ENCODE peak calls at places on chromosomes 3 and 15, in five cellular contexts. One of them, this sample, is unnamed.

GRCh38 chr15:70632981-70633380 is 130.4 kb downstream of the UACA start:
- DNase-seq in stimulated activated naive CD8-positive, alpha-beta T cell treated with anti-CD3 and anti-CD28 coated beads, Interleukin-15, Interleukin-2, amounts not matched to agents 100 U/mL and 50 U/mL, for 24 hours: no peak
- DNase-seq in psoas muscle: no peak
- DNase-seq in H4: no peak
- DNase-seq in activated T-cell treated with anti-CD3 and anti-CD28 coated beads for 24 hours: no peak
- DNase-seq in this sample: no peak

GRCh38 chr3:19907523-19907922 is 26.5 kb downstream of the EFHB start:
- DNase-seq in stimulated activated naive CD8-positive, alpha-beta T cell treated with anti-CD3 and anti-CD28 coated beads, Interleukin-15, Interleukin-2, amounts not matched to agents 100 U/mL and 50 U/mL, for 24 hours: no peak
- DNase-seq in psoas muscle: no peak
- DNase-seq in H4: no peak
- DNase-seq in activated T-cell treated with anti-CD3 and anti-CD28 coated beads for 24 hours: no peak
- DNase-seq in this sample: no peak

GRCh38 chr3:171842864-171843511 is at the start of gene TMEM212:
- DNase-seq in stimulated activated naive CD8-positive, alpha-beta T cell treated with anti-CD3 and anti-CD28 coated beads, Interleukin-15, Interleukin-2, amounts not matched to agents 100 U/mL and 50 U/mL, for 24 hours: no peak
- DNase-seq in psoas muscle: no peak
- DNase-seq in H4: peak; percentile 58
- DNase-seq in activated T-cell treated with anti-CD3 and anti-CD28 coated beads for 24 hours: no peak
- DNase-seq in this sample: no peak

GRCh38 chr3:126753191-126754160 is 49.4 kb downstream of the CHCHD6 start:
- DNase-seq in stimulated activated naive CD8-positive, alpha-beta T cell treated with anti-CD3 and anti-CD28 coated beads, Interleukin-15, Interleukin-2, amounts not matched to agents 100 U/mL and 50 U/mL, for 24 hours: no peak
- DNase-seq in psoas muscle: no peak
- DNase-seq in H4: peak; percentile 82
- DNase-seq in activated T-cell treated with anti-CD3 and anti-CD28 coated beads for 24 hours: no peak
- DNase-seq in this sample: no peak

GRCh38 chr3:194472290-194472920 is 14.4 kb downstream of the ATP13A3 start:
- DNase-seq in stimulated activated naive CD8-positive, alpha-beta T cell treated with anti-CD3 and anti-CD28 coated beads, Interleukin-15, Interleukin-2, amounts not matched to agents 100 U/mL and 50 U/mL, for 24 hours: no peak
- DNase-seq in psoas muscle: no peak
- DNase-seq in H4: peak; percentile 69
- DNase-seq in activated T-cell treated with anti-CD3 and anti-CD28 coated beads for 24 hours: no peak
- DNase-seq in this sample: peak; percentile 53

GRCh38 chr3:88150371-88150770 is 612 bp downstream of the C3orf38 start:
- DNase-seq in stimulated activated naive CD8-positive, alpha-beta T cell treated with anti-CD3 and anti-CD28 coated beads, Interleukin-15, Interleukin-2, amounts not matched to agents 100 U/mL and 50 U/mL, for 24 hours: no peak
- DNase-seq in psoas muscle: no peak
- DNase-seq in H4: no peak
- DNase-seq in activated T-cell treated with anti-CD3 and anti-CD28 coated beads for 24 hours: peak; percentile 10
- DNase-seq in this sample: no peak

GRCh38 chr15:63089260-63090043 is 32.2 kb upstream of the LACTB start:
- DNase-seq in stimulated activated naive CD8-positive, alpha-beta T cell treated with anti-CD3 and anti-CD28 coated beads, Interleukin-15, Interleukin-2, amounts not matched to agents 100 U/mL and 50 U/mL, for 24 hours: no peak
- DNase-seq in psoas muscle: peak; percentile 31
- DNase-seq in H4: peak; percentile 94
- DNase-seq in activated T-cell treated with anti-CD3 and anti-CD28 coated beads for 24 hours: no peak
- DNase-seq in this sample: no peak

GRCh38 chr15:83090465-83090864 is 17.0 kb upstream of the TM6SF1 start:
- DNase-seq in stimulated activated naive CD8-positive, alpha-beta T cell treated with anti-CD3 and anti-CD28 coated beads, Interleukin-15, Interleukin-2, amounts not matched to agents 100 U/mL and 50 U/mL, for 24 hours: no peak
- DNase-seq in psoas muscle: no peak
- DNase-seq in H4: no peak
- DNase-seq in activated T-cell treated with anti-CD3 and anti-CD28 coated beads for 24 hours: no peak
- DNase-seq in this sample: no peak

GRCh38 chr15:52440414-52440813 is 88.3 kb downstream of the MYO5A start:
- DNase-seq in stimulated activated naive CD8-positive, alpha-beta T cell treated with anti-CD3 and anti-CD28 coated beads, Interleukin-15, Interleukin-2, amounts not matched to agents 100 U/mL and 50 U/mL, for 24 hours: peak; percentile 11
- DNase-seq in psoas muscle: peak; percentile 23
- DNase-seq in H4: no peak
- DNase-seq in activated T-cell treated with anti-CD3 and anti-CD28 coated beads for 24 hours: peak; percentile 31
- DNase-seq in this sample: peak; percentile 32

GRCh38 chr3:55692295-55692957 is 205.3 kb upstream of the WNT5A start:
- DNase-seq in stimulated activated naive CD8-positive, alpha-beta T cell treated with anti-CD3 and anti-CD28 coated beads, Interleukin-15, Interleukin-2, amounts not matched to agents 100 U/mL and 50 U/mL, for 24 hours: no peak
- DNase-seq in psoas muscle: no peak
- DNase-seq in H4: no peak
- DNase-seq in activated T-cell treated with anti-CD3 and anti-CD28 coated beads for 24 hours: no peak
- DNase-seq in this sample: no peak

GRCh38 chr15:29105151-29105785 is 164.4 kb downstream of the NSMCE3 start:
- DNase-seq in stimulated activated naive CD8-positive, alpha-beta T cell treated with anti-CD3 and anti-CD28 coated beads, Interleukin-15, Interleukin-2, amounts not matched to agents 100 U/mL and 50 U/mL, for 24 hours: no peak
- DNase-seq in psoas muscle: no peak
- DNase-seq in H4: no peak
- DNase-seq in activated T-cell treated with anti-CD3 and anti-CD28 coated beads for 24 hours: no peak
- DNase-seq in this sample: no peak

GRCh38 chr3:58952128-58952917 is 97.5 kb downstream of the CFAP20DC start:
- DNase-seq in stimulated activated naive CD8-positive, alpha-beta T cell treated with anti-CD3 and anti-CD28 coated beads, Interleukin-15, Interleukin-2, amounts not matched to agents 100 U/mL and 50 U/mL, for 24 hours: no peak
- DNase-seq in psoas muscle: no peak
- DNase-seq in H4: no peak
- DNase-seq in activated T-cell treated with anti-CD3 and anti-CD28 coated beads for 24 hours: no peak
- DNase-seq in this sample: peak; percentile 87

GRCh38 chr15:98599911-98600685 is 48.2 kb upstream of the IGF1R start:
- DNase-seq in stimulated activated naive CD8-positive, alpha-beta T cell treated with anti-CD3 and anti-CD28 coated beads, Interleukin-15, Interleukin-2, amounts not matched to agents 100 U/mL and 50 U/mL, for 24 hours: peak; percentile 51
- DNase-seq in psoas muscle: no peak
- DNase-seq in H4: peak; percentile 72
- DNase-seq in activated T-cell treated with anti-CD3 and anti-CD28 coated beads for 24 hours: peak; percentile 4
- DNase-seq in this sample: no peak

GRCh38 chr3:138477120-138477519 is 42.7 kb downstream of the ESYT3 start:
- DNase-seq in stimulated activated naive CD8-positive, alpha-beta T cell treated with anti-CD3 and anti-CD28 coated beads, Interleukin-15, Interleukin-2, amounts not matched to agents 100 U/mL and 50 U/mL, for 24 hours: no peak
- DNase-seq in psoas muscle: no peak
- DNase-seq in H4: no peak
- DNase-seq in activated T-cell treated with anti-CD3 and anti-CD28 coated beads for 24 hours: no peak
- DNase-seq in this sample: no peak